ENCODE peak calls at places on chromosomes 7 and 10, in ten cellular contexts. C is CD8-positive, alpha-beta T cell; R is heart left ventricle; D is aorta; I is heart right ventricle; W is Panc1; O is pancreas; P is astrocyte; G is tibial artery; T is upper lobe of right lung. V is an unnamed sample.

GRCh38 chr7:2201686-2202360 is 30.9 kb downstream of the MAD1L1 start:
- DNase-seq in C (no peak), R (peak), D (no peak), I (no peak), W (no peak), O (no peak), P (no peak), G (peak), T (peak), V (no peak)

GRCh38 chr7:129949292-129950133 is 3.2 kb downstream of the UBE2H start:
- DNase-seq in C (no peak), R (no peak), D (no peak), I (peak), W (no peak), O (no peak), P (peak), G (peak), T (peak), V (no peak)

GRCh38 chr10:92757066-92757716 is 67.4 kb downstream of the HHEX start:
- DNase-seq in C (no peak), R (peak), D (peak), I (peak), W (no peak), O (peak), P (peak), G (peak), T (peak), V (peak)

GRCh38 chr7:80277434-80278427 is 143.1 kb downstream of the GNAI1 start:
- DNase-seq in C (no peak), R (no peak), D (no peak), I (peak), W (no peak), O (no peak), P (peak), G (no peak), T (no peak), V (no peak)

GRCh38 chr10:69425513-69426298 is 9.0 kb upstream of the TACR2 start:
- DNase-seq in C (peak), R (no peak), D (no peak), I (no peak), W (no peak), O (no peak), P (no peak), G (no peak), T (no peak), V (no peak)

GRCh38 chr7:143383642-143383957 is 2.5 kb downstream of the ZYX start:
- DNase-seq in C (no peak), R (no peak), D (no peak), I (no peak), W (no peak), O (peak), P (no peak), G (peak), T (no peak), V (no peak)

GRCh38 chr7:133434246-133434865 is 181.5 kb downstream of the EXOC4 start:
- DNase-seq in C (no peak), R (no peak), D (no peak), I (no peak), W (no peak), O (no peak), P (peak), G (no peak), T (no peak), V (no peak)

GRCh38 chr7:84712326-84712725 is 474.5 kb downstream of the SEMA3D start:
- DNase-seq in C (no peak), R (no peak), D (no peak), I (no peak), W (no peak), O (no peak), P (no peak), G (no peak), T (no peak), V (no peak)

GRCh38 chr10:48447356-48448215 is 141.1 kb downstream of the MAPK8 start:
- DNase-seq in C (no peak), R (no peak), D (peak), I (no peak), W (no peak), O (no peak), P (no peak), G (peak), T (peak), V (no peak)

GRCh38 chr10:26911811-26912461 is 51.2 kb upstream of the ABI1 start:
- DNase-seq in C (no peak), R (no peak), D (no peak), I (no peak), W (no peak), O (no peak), P (no peak), G (no peak), T (no peak), V (no peak)

GRCh38 chr7:11341285-11341944 is 367.7 kb downstream of the PHF14 start:
- DNase-seq in C (no peak), R (no peak), D (no peak), I (no peak), W (no peak), O (no peak), P (no peak), G (no peak), T (no peak), V (no peak)

GRCh38 chr10:89373916-89374711 is 3.7 kb upstream of the IFIT1B start:
- DNase-seq in C (no peak), R (peak), D (peak), I (peak), W (peak), O (peak), P (peak), G (peak), T (no peak), V (peak)

GRCh38 chr10:89364533-89364932 is 13.3 kb upstream of the IFIT1B start:
- DNase-seq in C (no peak), R (no peak), D (no peak), I (no peak), W (no peak), O (no peak), P (no peak), G (no peak), T (no peak), V (no peak)

GRCh38 chr10:89371987-89372386 is 5.9 kb upstream of the IFIT1B start:
- DNase-seq in C (no peak), R (no peak), D (no peak), I (no peak), W (no peak), O (no peak), P (no peak), G (no peak), T (no peak), V (no peak)

GRCh38 chr10:89367529-89367928 is 10.3 kb upstream of the IFIT1B start:
- DNase-seq in C (peak), R (no peak), D (no peak), I (no peak), W (no peak), O (no peak), P (no peak), G (no peak), T (no peak), V (no peak)

GRCh38 chr10:89369142-89370105 is 8.4 kb upstream of the IFIT1B start:
- DNase-seq in C (no peak), R (no peak), D (no peak), I (no peak), W (no peak), O (no peak), P (peak), G (no peak), T (no peak), V (peak)
- H3K27ac ChIP-seq in C (no peak), R (no peak), D (no peak), I (no peak), W (peak), O (no peak), P (no peak), G (no peak), T (no peak), V (peak)

GRCh38 chr10:14573666-14574261 is 200.9 kb downstream of the FAM107B start:
- DNase-seq in C (no peak), R (no peak), D (no peak), I (no peak), W (peak), O (no peak), P (peak), G (no peak), T (no peak), V (no peak)
- H3K27ac ChIP-seq in C (no peak), R (no peak), D (no peak), I (no peak), W (no peak), O (no peak), P (no peak), G (peak), T (no peak), V (peak)

DNA sequence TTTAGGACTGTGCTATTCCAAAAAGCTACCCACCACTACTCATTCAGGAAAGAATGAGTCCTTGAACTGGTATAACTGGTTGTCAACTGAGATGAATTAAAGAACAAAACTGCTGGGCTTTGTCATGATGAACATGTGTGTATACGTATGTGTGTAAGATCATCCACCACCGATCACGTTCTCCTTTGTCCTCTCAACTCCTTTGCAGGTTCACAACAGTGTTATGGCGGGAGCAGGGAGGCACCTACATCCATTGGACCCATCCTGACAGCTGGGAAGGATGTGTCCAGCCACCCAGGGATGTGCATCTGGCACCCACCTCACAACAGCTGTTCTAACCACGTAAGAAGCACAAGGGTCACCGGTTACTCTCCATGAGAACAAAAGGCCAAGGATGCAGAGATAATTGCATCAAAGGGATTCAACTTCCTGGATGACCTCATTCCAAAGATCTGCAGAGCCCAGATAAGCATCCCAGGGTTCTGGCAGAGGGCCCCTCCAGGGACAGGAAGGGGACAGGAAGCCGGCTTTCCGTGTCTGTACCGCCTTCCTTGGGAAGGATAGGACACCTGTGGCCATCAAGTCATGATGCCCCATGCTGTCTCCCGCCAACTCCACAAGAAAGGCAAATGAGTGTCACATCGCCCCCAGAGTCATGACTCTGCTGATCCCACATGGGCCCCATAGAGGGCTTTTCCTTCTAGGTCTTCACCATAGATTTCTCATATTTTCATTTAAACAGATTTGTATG is 66.1 kb downstream of the STEAP1B start:
- DNase-seq in C (no peak), R (peak), D (no peak), I (peak), W (no peak), O (no peak), P (peak), G (no peak), T (no peak), V (no peak)
- H3K27ac ChIP-seq in C (no peak), R (no peak), D (no peak), I (peak), W (no peak), O (no peak), P (peak), G (no peak), T (no peak), V (no peak)

DNA sequence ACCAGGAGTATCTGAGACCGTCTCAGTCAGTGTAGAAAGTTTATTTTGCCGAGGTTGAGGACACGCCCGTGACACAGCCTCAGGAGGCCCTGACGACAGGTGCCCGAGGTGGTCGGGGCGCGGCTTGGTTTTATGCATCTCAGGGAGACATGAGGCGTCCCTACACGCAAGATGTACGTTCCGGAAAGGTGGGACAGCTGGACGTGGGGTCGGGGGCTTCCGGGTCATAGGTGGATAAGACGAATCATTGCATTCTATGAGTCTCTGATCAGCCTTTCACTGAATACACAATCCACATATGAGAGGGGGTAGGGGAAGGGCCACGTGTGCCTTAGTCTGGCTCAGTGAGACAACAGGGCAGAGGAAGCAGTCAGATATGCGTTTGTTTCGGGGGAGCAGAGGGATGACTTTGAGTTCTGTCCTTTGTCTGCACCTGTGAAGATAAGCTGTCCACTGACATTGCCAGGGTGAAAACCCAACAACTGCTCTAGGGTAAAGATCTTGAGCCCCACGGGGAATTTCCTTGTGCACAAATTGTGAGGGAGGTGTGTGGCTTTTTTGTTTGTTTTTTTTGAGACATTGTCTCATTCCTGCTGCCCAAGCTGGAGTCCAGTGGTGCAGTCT is 66.2 kb downstream of the DNAJB6 start:
- DNase-seq in C (no peak), R (peak), D (no peak), I (no peak), W (no peak), O (no peak), P (no peak), G (no peak), T (no peak), V (no peak)
- H3K27ac ChIP-seq in C (no peak), R (peak), D (no peak), I (no peak), W (no peak), O (no peak), P (no peak), G (no peak), T (no peak), V (no peak)

GRCh38 chr10:50618624-50619023 is 5.1 kb downstream of the SGMS1 start:
- DNase-seq in C (no peak), R (no peak), D (no peak), I (no peak), W (no peak), O (no peak), P (no peak), G (no peak), T (no peak), V (no peak)

GRCh38 chr10:50620899-50621298 is 2.9 kb downstream of the SGMS1 start:
- DNase-seq in C (no peak), R (no peak), D (no peak), I (no peak), W (no peak), O (no peak), P (no peak), G (no peak), T (no peak), V (no peak)

GRCh38 chr10:50619171-50619570 is 4.6 kb downstream of the SGMS1 start:
- DNase-seq in C (no peak), R (no peak), D (no peak), I (no peak), W (no peak), O (no peak), P (no peak), G (no peak), T (no peak), V (no peak)

GRCh38 chr10:50621981-50622496 is 1.7 kb downstream of the SGMS1 start:
- DNase-seq in C (peak), R (peak), D (peak), I (peak), W (peak), O (peak), P (peak), G (peak), T (peak), V (peak)

GRCh38 chr10:50619882-50620281 is 3.9 kb downstream of the SGMS1 start:
- DNase-seq in C (no peak), R (no peak), D (no peak), I (no peak), W (no peak), O (no peak), P (no peak), G (no peak), T (no peak), V (peak)
- H3K27ac ChIP-seq in C (no peak), R (no peak), D (no peak), I (no peak), W (no peak), O (no peak), P (no peak), G (no peak), T (no peak), V (peak)

DNA sequence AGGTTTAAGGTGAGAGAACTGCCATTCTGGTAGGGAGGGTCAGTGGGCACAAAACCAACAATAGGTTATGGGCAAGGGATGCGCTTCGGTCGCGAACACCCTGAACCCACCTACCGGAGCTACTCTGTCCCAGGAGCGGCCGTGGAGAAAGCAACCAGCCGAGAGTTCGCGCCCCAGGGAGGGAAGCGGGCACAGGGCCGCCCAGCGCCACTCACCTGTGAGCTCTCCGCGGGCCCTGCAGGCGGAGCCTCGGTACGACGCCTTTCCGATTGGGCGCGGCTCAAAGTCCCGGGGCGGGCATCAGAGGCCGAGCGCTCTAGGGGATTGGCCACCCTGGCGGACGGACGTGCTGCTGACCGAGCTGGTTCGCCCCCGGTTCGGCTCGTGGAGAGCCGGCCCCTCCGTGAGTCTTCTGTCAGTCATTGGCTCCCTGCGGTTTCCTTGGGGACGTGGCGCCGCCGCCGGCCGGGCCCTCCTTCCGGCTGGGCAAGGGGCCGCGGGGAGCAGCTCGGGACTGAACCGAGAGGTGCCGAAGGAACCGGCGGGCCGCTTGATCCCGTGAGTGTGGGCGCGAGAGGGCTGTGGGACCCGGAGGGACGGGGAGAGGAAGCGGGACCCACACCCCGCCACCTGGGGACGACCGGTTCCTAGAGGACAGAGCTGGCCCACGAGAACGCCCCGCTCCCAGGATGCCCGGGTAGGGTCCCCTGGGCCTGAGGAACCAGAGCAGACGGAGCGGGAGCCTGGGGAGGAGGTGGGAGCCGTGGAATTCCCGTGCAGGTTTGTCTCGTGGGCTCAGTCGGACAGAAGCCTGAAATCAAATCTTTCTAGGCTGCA is at the start of gene ENTPD7:
- DNase-seq in C (peak), R (peak), D (peak), I (peak), W (peak), O (peak), P (peak), G (peak), T (peak), V (peak)
- H3K27ac ChIP-seq in C (peak), R (peak), D (no peak), I (peak), W (peak), O (peak), P (peak), G (peak), T (peak), V (peak)

GRCh38 chr10:80206277-80206655 is 929 bp upstream of the ANXA11 start:
- DNase-seq in C (no peak), R (no peak), D (no peak), I (no peak), W (no peak), O (no peak), P (no peak), G (no peak), T (no peak), V (no peak)

GRCh38 chr10:80204193-80204714 is 1.1 kb downstream of the ANXA11 start:
- DNase-seq in C (no peak), R (peak), D (peak), I (no peak), W (no peak), O (no peak), P (no peak), G (no peak), T (peak), V (no peak)

GRCh38 chr10:80205478-80206276 is at the start of gene ANXA11:
- DNase-seq in C (peak), R (peak), D (peak), I (peak), W (peak), O (peak), P (peak), G (peak), T (peak), V (no peak)

GRCh38 chr10:80203835-80204148 is 1.5 kb downstream of the ANXA11 start:
- DNase-seq in C (no peak), R (no peak), D (no peak), I (no peak), W (no peak), O (no peak), P (no peak), G (no peak), T (no peak), V (no peak)

DNA sequence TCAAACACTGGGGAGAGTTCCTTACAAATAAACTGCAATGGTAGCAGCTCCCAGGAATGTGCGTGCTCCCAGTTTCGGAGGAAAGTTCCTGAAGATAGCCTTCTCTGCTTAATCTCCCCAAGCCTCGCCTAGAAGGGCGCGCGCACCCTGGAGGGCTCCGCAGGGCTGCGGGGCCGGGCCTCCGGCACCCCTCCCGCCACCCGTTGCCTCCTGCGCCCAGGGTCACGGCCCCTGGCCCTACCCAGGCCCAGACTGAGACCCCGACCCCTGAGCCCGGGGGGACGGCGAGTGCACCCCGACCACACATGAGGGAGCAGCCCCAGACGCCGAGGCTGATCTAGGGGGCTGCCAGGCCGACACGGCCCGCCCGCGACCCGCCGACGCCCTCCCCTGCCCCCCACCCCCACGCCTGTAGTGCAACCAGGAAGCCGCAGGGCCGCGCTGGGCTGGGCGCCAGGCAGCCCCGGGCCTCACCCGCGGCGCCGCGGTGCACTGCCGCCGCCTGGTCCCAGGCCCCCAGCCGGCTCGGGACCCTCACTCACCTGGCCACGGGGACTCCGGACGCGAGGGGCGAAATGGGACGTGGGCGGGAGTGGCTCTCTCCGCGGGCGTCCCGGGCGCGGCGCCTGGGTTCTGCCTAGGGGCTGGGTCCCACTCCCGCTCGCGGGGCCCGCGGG is 398 bp downstream of the ANXA11 start:
- DNase-seq in C (peak), R (peak), D (peak), I (no peak), W (no peak), O (no peak), P (peak), G (no peak), T (peak), V (no peak)
- H3K27ac ChIP-seq in C (peak), R (peak), D (peak), I (peak), W (peak), O (peak), P (peak), G (peak), T (peak), V (peak)

V was measured in substantia nigra.